ENCODE peak calls at places on chromosomes 7 and 10, in four cellular contexts. N, F, U and P are unnamed samples. For H3K36me3, the result is how much of the 10 kb centered on the place peaks cover.

GRCh38 chr10:120656121-120656520 is 195.0 kb upstream of the WDR11 start:
- DNase-seq in N (no peak), F (no peak), U (no peak), P (no peak)

GRCh38 chr10:36534471-36535002 is 590.9 kb upstream of the ANKRD30A start:
- DNase-seq in N (no peak), F (no peak), U (peak), P (no peak)

GRCh38 chr10:78619244-78619851 is 449.4 kb upstream of the ZMIZ1 start:
- DNase-seq in N (no peak), F (no peak), U (no peak), P (peak)

GRCh38 chr7:58087536-58088190 is 637.7 kb downstream of the ZNF716 start:
- DNase-seq in N (no peak), F (peak), U (no peak), P (no peak)

GRCh38 chr7:148336411-148336810 is 254.2 kb upstream of the C7orf33 start:
- DNase-seq in N (no peak), F (no peak), U (no peak), P (no peak)

GRCh38 chr7:115910541-115911164 is 119.9 kb downstream of the TFEC start:
- DNase-seq in N (peak), F (no peak), U (peak), P (no peak)

GRCh38 chr7:539731-540411 is 20.2 kb upstream of the PDGFA start:
- DNase-seq in N (no peak), F (no peak), U (peak), P (peak)

GRCh38 chr7:151838072-151838471 is 38.8 kb downstream of the PRKAG2 start:
- DNase-seq in N (no peak), F (peak), U (no peak), P (no peak)

GRCh38 chr7:139079861-139080260 is 29.7 kb downstream of the ZC3HAV1 start:
- DNase-seq in N (no peak), F (no peak), U (no peak), P (no peak)

GRCh38 chr7:93212881-93213280 is 13.4 kb downstream of the HEPACAM2 start:
- DNase-seq in N (no peak), F (no peak), U (no peak), P (peak)

GRCh38 chr7:33556471-33556870 is 348.9 kb upstream of the BMPER start:
- DNase-seq in N (no peak), F (no peak), U (no peak), P (no peak)

GRCh38 chr7:28591275-28591674 is 179.0 kb downstream of the CREB5 start:
- DNase-seq in N (no peak), F (no peak), U (no peak), P (no peak)

GRCh38 chr10:74917481-74918077 is 91.2 kb downstream of the KAT6B start:
- DNase-seq in N (no peak), F (no peak), U (peak), P (no peak)

GRCh38 chr7:11346312-11346711 is 372.6 kb downstream of the PHF14 start:
- DNase-seq in N (no peak), F (no peak), U (no peak), P (no peak)

GRCh38 chr7:106394526-106394925 is 109.7 kb upstream of the NAMPT start:
- DNase-seq in N (no peak), F (no peak), U (no peak), P (no peak)

GRCh38 chr10:131790021-131790420 is 110.8 kb upstream of the PPP2R2D start:
- DNase-seq in N (no peak), F (no peak), U (no peak), P (no peak)

DNA sequence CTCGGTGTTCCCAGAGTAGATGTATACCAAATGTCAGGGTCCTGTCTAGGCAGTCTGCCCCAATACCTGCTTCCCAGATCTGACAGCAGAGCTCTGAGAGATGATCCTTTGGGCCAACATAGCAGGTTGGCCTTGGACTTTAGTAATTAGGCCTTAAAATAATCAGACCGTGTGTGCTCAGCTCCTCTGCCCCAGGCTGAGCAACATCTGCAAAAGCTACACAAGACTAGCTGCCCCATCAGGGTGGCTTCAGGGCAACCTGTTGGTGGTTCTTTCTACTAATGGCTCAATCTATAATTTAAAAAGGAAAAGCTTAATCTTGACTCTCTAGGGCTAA is 55.4 kb downstream of the GSDME start:
- DNase-seq in N (no peak), F (no peak), U (no peak), P (no peak)
- TF ChIP-seq CTCF in N (no peak), F (no peak), U (no peak), P (no peak)

GRCh38 chr10:121988361-121989324 is at the start of gene TACC2:
- DNase-seq in N (no peak), F (peak), U (no peak), P (no peak)

GRCh38 chr10:121990015-121990677 is 1.2 kb downstream of the TACC2 start:
- DNase-seq in N (no peak), F (no peak), U (no peak), P (peak)

GRCh38 chr10:121999301-121999700 is 10.3 kb downstream of the TACC2 start:
- DNase-seq in N (no peak), F (no peak), U (no peak), P (no peak)

GRCh38 chr10:121998462-121998861 is 9.5 kb downstream of the TACC2 start:
- DNase-seq in N (peak), F (no peak), U (no peak), P (no peak)

DNA sequence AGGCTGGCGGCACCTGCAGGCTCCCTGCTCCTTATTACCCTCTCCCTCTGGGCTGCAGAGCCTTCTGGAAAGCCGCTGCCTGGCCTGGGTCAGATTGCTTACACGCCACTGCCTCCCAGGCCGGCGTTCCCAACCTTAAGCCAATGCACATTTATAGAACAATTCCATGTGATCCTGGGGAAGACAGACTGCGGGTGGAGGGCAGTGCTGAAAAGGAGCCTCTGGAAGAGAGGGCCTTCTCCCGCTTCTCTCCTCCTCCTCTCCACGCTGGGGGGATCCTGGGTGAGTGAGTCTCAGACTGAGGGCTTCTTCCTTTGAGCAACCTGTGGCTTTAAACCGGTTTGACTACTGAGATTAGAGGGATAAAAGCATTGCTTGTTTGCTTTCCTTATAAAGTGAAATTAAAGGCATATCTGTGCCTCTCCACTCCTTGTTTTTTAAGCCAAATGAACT is 5.5 kb downstream of the TACC2 start:
- DNase-seq in N (peak), F (peak), U (peak), P (peak)
- H3K4me3 ChIP-seq in N (no peak), F (peak), U (no peak), P (no peak)

GRCh38 chr7:158789842-158790241 is 39.5 kb downstream of the ESYT2 start:
- DNase-seq in N (no peak), F (no peak), U (no peak), P (no peak)

GRCh38 chr7:158791133-158791532 is 38.2 kb downstream of the ESYT2 start:
- DNase-seq in N (no peak), F (no peak), U (no peak), P (no peak)

GRCh38 chr7:158796667-158797066 is 32.6 kb downstream of the ESYT2 start:
- DNase-seq in N (no peak), F (no peak), U (no peak), P (no peak)

GRCh38 chr7:158795272-158795671 is 34.0 kb downstream of the ESYT2 start:
- DNase-seq in N (no peak), F (no peak), U (no peak), P (no peak)
- H3K36me3 ChIP-seq in N (under half), F (under half), U (under half), P (under half)

GRCh38 chr7:144027974-144028373 is 20.8 kb upstream of the OR2A5 start:
- DNase-seq in N (no peak), F (no peak), U (no peak), P (no peak)

GRCh38 chr7:144026203-144026883 is 22.4 kb upstream of the OR2A5 start:
- DNase-seq in N (no peak), F (no peak), U (no peak), P (no peak)

GRCh38 chr7:144032483-144032882 is 16.3 kb upstream of the OR2A5 start:
- DNase-seq in N (no peak), F (no peak), U (no peak), P (no peak)

GRCh38 chr7:144027070-144027469 is 21.7 kb upstream of the OR2A5 start:
- DNase-seq in N (peak), F (no peak), U (no peak), P (no peak)

DNA sequence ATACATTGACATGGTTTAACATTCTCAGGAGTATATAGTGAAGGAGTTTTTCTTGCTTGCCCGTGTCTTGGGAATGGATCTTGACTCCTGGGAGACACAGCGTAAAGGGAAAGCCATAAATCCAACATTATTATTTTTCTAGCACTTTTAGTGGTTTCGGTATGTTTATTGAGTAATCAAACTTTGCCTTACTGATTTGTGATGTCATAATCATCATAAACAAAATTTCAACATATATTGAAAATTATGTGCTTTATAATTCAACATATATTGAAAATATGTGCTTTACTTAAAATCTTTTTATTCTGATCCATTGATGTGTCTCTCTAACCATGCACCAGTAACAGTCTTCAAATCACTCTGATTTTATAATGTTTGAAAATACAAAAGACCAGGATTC is 20.2 kb upstream of the OR2A5 start:
- DNase-seq in N (no peak), F (no peak), U (no peak), P (no peak)
- TF ChIP-seq CTCF in N (no peak), F (no peak), U (no peak), P (no peak)

GRCh38 chr10:24917979-24918378 is 34.4 kb downstream of the PRTFDC1 start:
- DNase-seq in N (no peak), F (no peak), U (no peak), P (no peak)
- H3K4me3 ChIP-seq in N (no peak), F (no peak), U (no peak), P (no peak)

GRCh38 chr10:26463986-26464385 is 25.8 kb downstream of the APBB1IP start:
- DNase-seq in N (no peak), F (no peak), U (no peak), P (no peak)

GRCh38 chr10:26457088-26457487 is 18.9 kb downstream of the APBB1IP start:
- DNase-seq in N (no peak), F (no peak), U (no peak), P (no peak)

GRCh38 chr10:26455567-26456315 is 17.6 kb downstream of the APBB1IP start:
- DNase-seq in N (no peak), F (no peak), U (no peak), P (no peak)

GRCh38 chr10:26464632-26465280 is 26.6 kb downstream of the APBB1IP start:
- DNase-seq in N (no peak), F (no peak), U (no peak), P (no peak)

GRCh38 chr10:26460736-26461135 is 22.6 kb downstream of the APBB1IP start:
- DNase-seq in N (no peak), F (no peak), U (no peak), P (no peak)
- H3K36me3 ChIP-seq in N (under half), F (under half), U (under half), P (under half)

GRCh38 chr10:32927750-32928149 is 30.3 kb downstream of the ITGB1 start:
- DNase-seq in N (no peak), F (no peak), U (no peak), P (no peak)
- TF ChIP-seq CTCF in N (no peak), F (no peak), U (no peak), P (no peak)

GRCh38 chr10:45675388-45675787 is 2.8 kb upstream of the ZFAND4 start:
- DNase-seq in N (no peak), F (no peak), U (no peak), P (no peak)

GRCh38 chr10:45672201-45673073 is at the start of gene ZFAND4:
- DNase-seq in N (peak), F (peak), U (peak), P (peak)

GRCh38 chr10:45673074-45673628 is 579 bp upstream of the ZFAND4 start:
- DNase-seq in N (peak), F (peak), U (peak), P (no peak)
- H3K4me3 ChIP-seq in N (peak), F (peak), U (peak), P (peak)

DNA sequence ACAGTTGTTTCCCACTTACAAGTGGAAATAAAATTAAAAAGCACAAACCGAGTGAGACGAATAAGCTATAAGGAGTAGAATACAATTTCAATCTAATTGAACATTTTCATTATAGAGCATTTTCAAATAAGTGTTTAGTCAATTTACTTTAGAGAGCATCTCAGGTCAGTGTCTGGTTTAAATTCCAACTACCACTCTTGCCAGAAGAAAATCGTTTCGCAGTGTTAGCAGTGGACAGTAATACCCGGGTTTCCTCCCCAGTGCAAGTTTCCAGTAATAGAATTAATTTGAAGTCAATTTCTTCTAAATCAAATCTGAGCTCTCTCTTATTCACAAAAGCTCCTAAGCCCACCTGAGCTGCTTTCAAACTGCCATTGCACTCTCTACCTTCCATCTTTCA is 45.7 kb downstream of the CREB3L2 start:
- DNase-seq in N (no peak), F (no peak), U (no peak), P (no peak)
- H3K36me3 ChIP-seq in N (under half), F (under half), U (under half), P (under half)